ENCODE peak calls at places on chromosomes 3 and 15, in nine cellular contexts. One of them, this sample, is unnamed.

GRCh38 chr3:174547801-174548200 is 311.3 kb upstream of the NAALADL2 start:
- DNase-seq in lung: no peak
- DNase-seq in naive thymus-derived CD4-positive, alpha-beta T cell: no peak
- DNase-seq in body of pancreas: no peak
- DNase-seq in hepatocyte: no peak
- DNase-seq in RWPE1: no peak
- DNase-seq in neuronal stem cell: no peak
- DNase-seq in A549: no peak
- DNase-seq in cardiac muscle cell: no peak
- DNase-seq in this sample: no peak

GRCh38 chr15:65909831-65910230 is 40.5 kb downstream of the RAB11A start:
- DNase-seq in lung: no peak
- DNase-seq in naive thymus-derived CD4-positive, alpha-beta T cell: no peak
- DNase-seq in body of pancreas: no peak
- DNase-seq in hepatocyte: no peak
- DNase-seq in RWPE1: no peak
- DNase-seq in neuronal stem cell: no peak
- DNase-seq in A549: no peak
- DNase-seq in cardiac muscle cell: no peak
- DNase-seq in this sample: no peak

GRCh38 chr3:134378384-134378783 is 4.1 kb upstream of the AMOTL2 start:
- DNase-seq in lung: peak
- DNase-seq in naive thymus-derived CD4-positive, alpha-beta T cell: no peak
- DNase-seq in body of pancreas: peak
- DNase-seq in hepatocyte: peak
- DNase-seq in RWPE1: no peak
- DNase-seq in neuronal stem cell: no peak
- DNase-seq in A549: no peak
- DNase-seq in cardiac muscle cell: peak
- DNase-seq in this sample: peak

GRCh38 chr3:71447803-71448202 is 135.7 kb downstream of the FOXP1 start:
- DNase-seq in lung: no peak
- DNase-seq in naive thymus-derived CD4-positive, alpha-beta T cell: no peak
- DNase-seq in body of pancreas: no peak
- DNase-seq in hepatocyte: no peak
- DNase-seq in RWPE1: peak
- DNase-seq in neuronal stem cell: no peak
- DNase-seq in A549: no peak
- DNase-seq in cardiac muscle cell: no peak
- DNase-seq in this sample: no peak

GRCh38 chr15:97900006-97900405 is 60.5 kb upstream of the ARRDC4 start:
- DNase-seq in lung: no peak
- DNase-seq in naive thymus-derived CD4-positive, alpha-beta T cell: no peak
- DNase-seq in body of pancreas: no peak
- DNase-seq in hepatocyte: no peak
- DNase-seq in RWPE1: no peak
- DNase-seq in neuronal stem cell: no peak
- DNase-seq in A549: no peak
- DNase-seq in cardiac muscle cell: no peak
- DNase-seq in this sample: no peak

GRCh38 chr3:146640955-146641867 is 36.1 kb upstream of the PLSCR5 start:
- DNase-seq in lung: no peak
- DNase-seq in naive thymus-derived CD4-positive, alpha-beta T cell: no peak
- DNase-seq in body of pancreas: peak
- DNase-seq in hepatocyte: peak
- DNase-seq in RWPE1: peak
- DNase-seq in neuronal stem cell: peak
- DNase-seq in A549: peak
- DNase-seq in cardiac muscle cell: peak
- DNase-seq in this sample: no peak

GRCh38 chr3:130960139-130960779 is 66.4 kb downstream of the ASTE1 start:
- DNase-seq in lung: no peak
- DNase-seq in naive thymus-derived CD4-positive, alpha-beta T cell: no peak
- DNase-seq in body of pancreas: no peak
- DNase-seq in hepatocyte: no peak
- DNase-seq in RWPE1: no peak
- DNase-seq in neuronal stem cell: no peak
- DNase-seq in A549: no peak
- DNase-seq in cardiac muscle cell: peak
- DNase-seq in this sample: no peak

GRCh38 chr3:172129868-172130751 is 90.7 kb downstream of the FNDC3B start:
- DNase-seq in lung: peak
- DNase-seq in naive thymus-derived CD4-positive, alpha-beta T cell: peak
- DNase-seq in body of pancreas: peak
- DNase-seq in hepatocyte: peak
- DNase-seq in RWPE1: peak
- DNase-seq in neuronal stem cell: no peak
- DNase-seq in A549: peak
- DNase-seq in cardiac muscle cell: no peak
- DNase-seq in this sample: peak

GRCh38 chr3:179272385-179272784 is 21.5 kb upstream of the KCNMB3 start:
- DNase-seq in lung: no peak
- DNase-seq in naive thymus-derived CD4-positive, alpha-beta T cell: no peak
- DNase-seq in body of pancreas: no peak
- DNase-seq in hepatocyte: no peak
- DNase-seq in RWPE1: no peak
- DNase-seq in neuronal stem cell: no peak
- DNase-seq in A549: peak
- DNase-seq in cardiac muscle cell: no peak
- DNase-seq in this sample: no peak

GRCh38 chr3:127811717-127812116 is 10.6 kb downstream of the MGLL start:
- DNase-seq in lung: no peak
- DNase-seq in naive thymus-derived CD4-positive, alpha-beta T cell: no peak
- DNase-seq in body of pancreas: no peak
- DNase-seq in hepatocyte: no peak
- DNase-seq in RWPE1: no peak
- DNase-seq in neuronal stem cell: no peak
- DNase-seq in A549: no peak
- DNase-seq in cardiac muscle cell: no peak
- DNase-seq in this sample: no peak

GRCh38 chr3:47070770-47071169 is 91.3 kb downstream of the NBEAL2 start:
- DNase-seq in lung: no peak
- DNase-seq in naive thymus-derived CD4-positive, alpha-beta T cell: no peak
- DNase-seq in body of pancreas: no peak
- DNase-seq in hepatocyte: no peak
- DNase-seq in RWPE1: no peak
- DNase-seq in neuronal stem cell: no peak
- DNase-seq in A549: no peak
- DNase-seq in cardiac muscle cell: no peak
- DNase-seq in this sample: no peak

GRCh38 chr3:44359146-44359751 is 20.7 kb downstream of the TCAIM start:
- DNase-seq in lung: no peak
- DNase-seq in naive thymus-derived CD4-positive, alpha-beta T cell: no peak
- DNase-seq in body of pancreas: no peak
- DNase-seq in hepatocyte: peak
- DNase-seq in RWPE1: no peak
- DNase-seq in neuronal stem cell: peak
- DNase-seq in A549: peak
- DNase-seq in cardiac muscle cell: no peak
- DNase-seq in this sample: no peak

GRCh38 chr3:17846466-17846865 is 104.0 kb upstream of the TBC1D5 start:
- DNase-seq in lung: no peak
- DNase-seq in naive thymus-derived CD4-positive, alpha-beta T cell: no peak
- DNase-seq in body of pancreas: no peak
- DNase-seq in hepatocyte: no peak
- DNase-seq in RWPE1: no peak
- DNase-seq in neuronal stem cell: no peak
- DNase-seq in A549: no peak
- DNase-seq in cardiac muscle cell: no peak
- DNase-seq in this sample: no peak

DNA sequence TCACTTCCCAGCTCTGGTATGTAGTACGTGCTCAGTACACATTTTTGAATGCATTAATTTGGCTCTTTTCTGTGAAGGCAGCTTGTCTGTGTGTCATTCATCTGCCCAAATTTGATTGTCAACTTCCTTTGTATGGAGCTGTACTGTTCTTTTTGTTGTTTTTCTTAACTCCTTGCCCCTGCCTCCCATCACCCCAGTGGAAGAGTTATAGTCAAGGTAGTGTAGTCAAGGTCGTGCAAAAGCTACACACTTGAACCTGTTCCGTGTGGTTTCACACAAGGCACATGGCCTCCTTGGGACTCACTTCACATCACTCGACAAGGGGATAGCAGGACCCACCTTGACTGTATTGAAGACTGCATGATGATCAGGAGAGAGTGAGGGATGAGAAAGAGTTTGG is 37.6 kb downstream of the SMAD3 start:
- DNase-seq in lung: no peak
- DNase-seq in naive thymus-derived CD4-positive, alpha-beta T cell: no peak
- DNase-seq in body of pancreas: no peak
- DNase-seq in hepatocyte: no peak
- DNase-seq in RWPE1: no peak
- DNase-seq in neuronal stem cell: no peak
- DNase-seq in A549: no peak
- DNase-seq in cardiac muscle cell: no peak
- DNase-seq in this sample: no peak
- H3K27ac ChIP-seq in lung: no peak
- H3K27ac ChIP-seq in naive thymus-derived CD4-positive, alpha-beta T cell: no peak
- H3K27ac ChIP-seq in body of pancreas: peak
- H3K27ac ChIP-seq in hepatocyte: no peak
- H3K27ac ChIP-seq in RWPE1: peak
- H3K27ac ChIP-seq in neuronal stem cell: no peak
- H3K27ac ChIP-seq in A549: peak
- H3K27ac ChIP-seq in cardiac muscle cell: no peak
- H3K27ac ChIP-seq in this sample: peak

DNA sequence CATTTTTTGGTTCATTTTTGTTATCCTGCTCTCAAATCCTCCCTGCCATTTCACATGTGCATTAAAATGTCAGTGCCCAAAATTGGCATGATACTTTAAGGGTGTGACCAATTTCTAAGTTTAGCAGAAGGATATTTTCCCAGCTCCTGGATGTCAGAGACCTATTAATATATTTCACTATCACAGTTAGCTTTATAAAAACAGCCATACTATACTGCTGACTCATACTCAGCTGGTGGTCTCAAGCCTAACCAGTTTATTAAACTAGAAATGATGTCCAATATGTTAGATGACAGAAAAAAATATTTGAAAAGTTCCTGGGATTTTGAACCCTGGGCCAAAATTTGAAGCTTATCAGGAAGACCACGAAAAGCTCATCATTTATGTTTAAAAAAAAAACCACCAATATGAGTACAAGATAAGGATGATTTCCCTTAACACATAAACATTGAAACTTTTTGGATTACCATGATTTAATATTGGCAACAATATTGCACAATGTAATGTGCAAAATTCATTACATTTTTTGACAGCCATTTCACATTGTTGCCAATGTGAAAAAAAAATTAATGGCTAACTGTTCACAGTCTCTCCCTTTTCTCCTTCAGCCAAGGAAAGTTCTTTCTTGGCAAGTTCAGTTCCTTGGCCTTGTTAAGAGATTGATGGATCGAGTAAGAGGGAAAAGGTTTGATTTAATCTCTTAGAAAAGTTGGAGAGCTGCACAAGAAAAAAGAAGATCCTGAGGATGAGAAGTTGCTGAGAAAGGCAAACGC is 61.0 kb upstream of the ZNF280D start:
- DNase-seq in lung: no peak
- DNase-seq in naive thymus-derived CD4-positive, alpha-beta T cell: no peak
- DNase-seq in body of pancreas: no peak
- DNase-seq in hepatocyte: no peak
- DNase-seq in RWPE1: no peak
- DNase-seq in neuronal stem cell: no peak
- DNase-seq in A549: no peak
- DNase-seq in cardiac muscle cell: no peak
- DNase-seq in this sample: no peak
- H3K27ac ChIP-seq in lung: no peak
- H3K27ac ChIP-seq in naive thymus-derived CD4-positive, alpha-beta T cell: no peak
- H3K27ac ChIP-seq in body of pancreas: no peak
- H3K27ac ChIP-seq in hepatocyte: no peak
- H3K27ac ChIP-seq in RWPE1: no peak
- H3K27ac ChIP-seq in neuronal stem cell: no peak
- H3K27ac ChIP-seq in A549: no peak
- H3K27ac ChIP-seq in cardiac muscle cell: no peak
- H3K27ac ChIP-seq in this sample: no peak

DNA sequence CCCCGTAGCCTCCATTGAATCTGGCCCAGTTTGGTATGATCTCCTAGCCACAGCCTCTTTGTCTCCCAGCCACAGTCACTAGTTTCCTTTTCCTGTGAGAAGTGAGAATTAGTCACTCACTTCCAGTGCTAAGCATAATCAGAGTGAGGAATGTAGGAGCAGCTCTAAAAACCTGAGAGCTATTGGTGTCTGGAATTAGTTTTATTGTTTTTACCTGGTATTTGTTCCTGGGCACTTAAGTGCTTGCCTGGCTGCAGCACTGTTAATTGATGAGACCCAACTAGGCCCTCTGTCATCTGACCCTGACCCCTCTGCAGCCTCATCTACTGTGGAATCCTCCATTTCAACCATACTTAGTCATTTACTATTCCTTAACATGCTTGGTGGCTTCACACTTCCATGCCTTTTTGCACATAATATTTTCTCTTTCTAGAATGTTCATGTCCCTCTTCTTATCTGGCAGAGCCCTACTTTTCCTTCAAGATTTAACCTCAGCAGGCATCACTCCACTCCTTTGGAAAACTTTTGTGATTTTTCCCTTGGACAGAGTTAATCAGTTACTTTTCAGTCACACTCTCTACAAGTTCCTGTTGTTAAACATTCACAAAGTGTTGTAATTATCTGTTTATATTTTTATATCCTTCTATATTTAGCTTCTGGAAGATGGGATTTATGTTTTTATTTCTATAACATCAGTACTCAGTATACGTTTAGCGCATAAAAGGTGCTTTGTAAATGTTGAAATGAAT is 48.8 kb downstream of the PDE8A start:
- DNase-seq in lung: no peak
- DNase-seq in naive thymus-derived CD4-positive, alpha-beta T cell: no peak
- DNase-seq in body of pancreas: no peak
- DNase-seq in hepatocyte: peak
- DNase-seq in RWPE1: peak
- DNase-seq in neuronal stem cell: no peak
- DNase-seq in A549: no peak
- DNase-seq in cardiac muscle cell: no peak
- DNase-seq in this sample: no peak
- H3K27ac ChIP-seq in lung: peak
- H3K27ac ChIP-seq in naive thymus-derived CD4-positive, alpha-beta T cell: no peak
- H3K27ac ChIP-seq in body of pancreas: peak
- H3K27ac ChIP-seq in hepatocyte: peak
- H3K27ac ChIP-seq in RWPE1: no peak
- H3K27ac ChIP-seq in neuronal stem cell: no peak
- H3K27ac ChIP-seq in A549: peak
- H3K27ac ChIP-seq in cardiac muscle cell: peak
- H3K27ac ChIP-seq in this sample: peak

DNA sequence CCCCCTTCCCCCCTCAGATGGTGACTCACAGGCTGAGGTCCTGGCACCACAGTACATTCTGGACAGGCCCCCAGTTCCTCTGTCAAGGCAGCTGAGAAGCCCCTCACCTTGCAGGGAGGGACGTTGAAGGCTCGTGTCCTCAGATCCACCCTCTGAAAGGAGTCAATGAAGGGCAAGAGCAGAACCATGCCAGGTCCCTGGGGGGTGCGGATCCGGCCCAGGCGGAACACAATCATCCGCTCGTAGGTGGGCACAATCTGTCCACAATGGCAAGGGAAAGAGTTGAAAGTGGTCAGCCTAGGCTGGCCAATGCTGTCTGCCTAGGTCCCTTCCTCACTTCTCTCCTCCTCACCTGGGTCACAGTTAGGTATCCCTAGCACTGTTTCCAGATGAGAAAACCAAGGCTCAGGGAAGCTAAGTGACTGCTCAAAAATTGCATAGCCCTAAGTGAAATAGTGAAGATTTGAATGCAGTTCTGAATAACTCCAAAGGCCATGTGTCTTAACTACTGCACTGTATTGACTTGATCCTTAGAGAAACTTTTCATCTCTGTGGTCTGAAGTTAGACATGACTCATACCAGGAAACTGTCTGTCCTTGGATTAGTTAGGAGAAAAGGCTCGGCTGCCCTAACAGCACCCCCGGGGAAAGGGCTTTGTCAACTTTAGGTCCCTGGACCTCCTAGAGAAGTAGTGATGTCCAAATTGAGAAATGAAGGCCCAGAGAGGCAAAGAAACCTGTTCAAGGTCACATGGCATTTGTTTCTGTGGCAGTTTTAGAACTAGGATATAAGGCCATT is 2.9 kb downstream of the STOML1 start:
- DNase-seq in lung: no peak
- DNase-seq in naive thymus-derived CD4-positive, alpha-beta T cell: no peak
- DNase-seq in body of pancreas: no peak
- DNase-seq in hepatocyte: peak
- DNase-seq in RWPE1: no peak
- DNase-seq in neuronal stem cell: no peak
- DNase-seq in A549: peak
- DNase-seq in cardiac muscle cell: no peak
- DNase-seq in this sample: no peak
- H3K27ac ChIP-seq in lung: peak
- H3K27ac ChIP-seq in naive thymus-derived CD4-positive, alpha-beta T cell: no peak
- H3K27ac ChIP-seq in body of pancreas: peak
- H3K27ac ChIP-seq in hepatocyte: peak
- H3K27ac ChIP-seq in RWPE1: peak
- H3K27ac ChIP-seq in neuronal stem cell: no peak
- H3K27ac ChIP-seq in A549: peak
- H3K27ac ChIP-seq in cardiac muscle cell: no peak
- H3K27ac ChIP-seq in this sample: no peak